ENCODE peak calls at places on chromosomes 2 and 18, in four cellular contexts. M is K562, L is GM12878, J is HepG2. B is an unnamed sample.

GRCh38 chr2:144679942-144680341 is 160.0 kb upstream of the ZEB2 start:
- DNase-seq in M (no peak), L (no peak), J (no peak), B (no peak)

GRCh38 chr2:219344756-219345458 is 12.4 kb upstream of the RESP18 start:
- DNase-seq in M (no peak), L (no peak), J (no peak), B (no peak)

GRCh38 chr18:56510108-56510507 is 128.3 kb downstream of the TXNL1 start:
- DNase-seq in M (no peak), L (no peak), J (no peak), B (no peak)

GRCh38 chr2:53210538-53210937 is 557.1 kb upstream of the CHAC2 start:
- DNase-seq in M (no peak), L (no peak), J (no peak), B (no peak)

GRCh38 chr18:5197032-5197434 is at the start of gene AKAIN1:
- DNase-seq in M (peak), L (no peak), J (peak), B (peak)

GRCh38 chr2:61328707-61329251 is 142.1 kb downstream of the USP34 start:
- DNase-seq in M (no peak), L (no peak), J (no peak), B (peak)

GRCh38 chr18:35143615-35144596 is 96.9 kb upstream of the ZNF397 start:
- DNase-seq in M (peak), L (no peak), J (peak), B (peak)

GRCh38 chr2:86239326-86239725 is 40.1 kb downstream of the MRPL35 start:
- DNase-seq in M (no peak), L (no peak), J (no peak), B (no peak)

GRCh38 chr2:66481100-66481549 is 46.2 kb downstream of the MEIS1 start:
- DNase-seq in M (peak), L (no peak), J (no peak), B (peak)

GRCh38 chr2:128608911-128609880 is 290.5 kb upstream of the HS6ST1 start:
- DNase-seq in M (no peak), L (no peak), J (no peak), B (no peak)

GRCh38 chr18:46096651-46097300 is 1.3 kb downstream of the ATP5F1A start:
- DNase-seq in M (no peak), L (no peak), J (no peak), B (peak)

GRCh38 chr2:204019572-204020501 is 83.3 kb downstream of the ICOS start:
- DNase-seq in M (no peak), L (peak), J (no peak), B (peak)

DNA sequence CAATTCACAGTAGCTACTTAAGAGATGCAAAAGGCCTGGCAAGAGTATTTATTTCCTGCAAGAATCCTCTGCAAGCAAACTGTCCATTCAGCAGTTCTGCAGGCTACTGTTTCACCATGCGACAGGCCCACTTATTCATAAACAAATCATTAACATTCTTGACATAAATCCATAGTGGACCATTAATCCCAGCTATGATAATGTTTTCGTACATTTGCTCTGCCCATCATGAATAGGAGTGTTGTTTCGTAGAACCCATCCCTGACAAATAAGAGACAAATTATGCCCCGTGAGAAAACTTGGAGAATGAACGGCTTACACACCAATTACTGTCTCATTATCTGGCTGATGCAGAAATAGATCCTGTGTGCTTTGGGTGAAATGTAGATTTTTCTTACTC is 65.4 kb downstream of the PID1 start:
- DNase-seq in M (no peak), L (no peak), J (no peak), B (no peak)
- TF ChIP-seq POLR2AphosphoS2 in M (no peak), L (no peak), J (no peak), B (no peak)

GRCh38 chr2:151042938-151043337 is 218.7 kb downstream of the RBM43 start:
- DNase-seq in M (no peak), L (no peak), J (no peak), B (no peak)
- TF ChIP-seq EP300 in M (no peak), L (no peak), J (no peak), B (no peak)

GRCh38 chr2:26503238-26503880 is 25.4 kb upstream of the OTOF start:
- DNase-seq in M (peak), L (no peak), J (peak), B (peak)
- H3K4me3 ChIP-seq in M (peak), L (peak), J (peak), B (peak)

GRCh38 chr2:216341151-216341550 is 31.1 kb downstream of the MARCHF4 start:
- DNase-seq in M (no peak), L (no peak), J (no peak), B (no peak)

GRCh38 chr2:216339456-216340279 is 32.6 kb downstream of the MARCHF4 start:
- DNase-seq in M (no peak), L (no peak), J (no peak), B (no peak)

GRCh38 chr2:216340280-216340631 is 32.0 kb downstream of the MARCHF4 start:
- DNase-seq in M (no peak), L (no peak), J (no peak), B (no peak)

GRCh38 chr2:216335252-216335651 is 37.0 kb downstream of the MARCHF4 start:
- DNase-seq in M (no peak), L (no peak), J (no peak), B (no peak)
- TF ChIP-seq POLR2AphosphoS2 in M (no peak), L (no peak), J (no peak), B (no peak)

DNA sequence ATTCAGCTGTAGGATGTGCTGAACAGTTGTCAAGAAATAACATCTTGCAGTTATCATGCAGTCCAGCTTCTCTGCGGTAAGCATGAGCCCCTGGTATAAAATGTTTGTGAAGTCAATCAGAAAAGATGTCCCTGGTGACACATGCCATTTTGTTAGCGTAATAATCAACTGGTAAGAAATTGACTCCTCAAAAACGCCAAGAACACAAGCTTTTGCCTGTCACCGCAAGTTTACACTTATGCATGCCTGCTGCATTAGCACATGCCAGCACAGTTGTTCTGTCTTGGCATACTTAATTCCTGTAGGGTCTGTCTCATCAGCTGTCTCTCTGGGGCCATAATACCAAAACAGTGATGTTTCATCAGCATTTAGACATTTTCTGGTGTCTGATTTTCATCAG is 524.8 kb upstream of the DSEL start:
- DNase-seq in M (no peak), L (no peak), J (no peak), B (no peak)
- TF ChIP-seq EP300 in M (no peak), L (no peak), J (no peak), B (no peak)

GRCh38 chr18:24262097-24262496 is 123.2 kb downstream of the CABYR start:
- DNase-seq in M (no peak), L (no peak), J (no peak), B (no peak)
- H3K4me3 ChIP-seq in M (no peak), L (no peak), J (no peak), B (no peak)

DNA sequence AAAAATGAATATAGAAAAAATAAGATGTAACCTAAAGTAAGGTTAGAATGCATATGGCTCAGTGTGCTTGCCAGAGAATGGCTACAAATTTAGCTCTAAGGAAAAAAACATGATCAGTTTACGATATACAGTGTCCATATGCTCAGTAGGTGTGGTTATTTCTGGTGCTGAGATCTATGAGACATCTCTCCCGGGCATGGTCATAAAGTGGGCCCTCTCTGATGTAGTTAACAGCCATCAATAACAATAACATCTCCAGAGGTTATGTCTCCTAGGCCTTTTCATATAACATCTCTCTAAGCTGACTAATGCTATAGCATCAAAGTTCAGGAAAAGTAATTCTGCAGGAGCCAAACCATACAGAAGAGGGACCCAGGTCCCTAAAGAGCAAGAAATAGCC is 56.3 kb upstream of the UBE2E3 start:
- DNase-seq in M (no peak), L (no peak), J (no peak), B (no peak)
- TF ChIP-seq POLR2AphosphoS2 in M (no peak), L (no peak), J (no peak), B (no peak)

GRCh38 chr2:62363166-62363565 is 142.8 kb downstream of the TMEM17 start:
- DNase-seq in M (no peak), L (peak), J (no peak), B (no peak)

GRCh38 chr2:62362561-62362960 is 143.4 kb downstream of the TMEM17 start:
- DNase-seq in M (no peak), L (no peak), J (no peak), B (no peak)

GRCh38 chr2:62364786-62365185 is 141.2 kb downstream of the TMEM17 start:
- DNase-seq in M (no peak), L (no peak), J (no peak), B (no peak)

DNA sequence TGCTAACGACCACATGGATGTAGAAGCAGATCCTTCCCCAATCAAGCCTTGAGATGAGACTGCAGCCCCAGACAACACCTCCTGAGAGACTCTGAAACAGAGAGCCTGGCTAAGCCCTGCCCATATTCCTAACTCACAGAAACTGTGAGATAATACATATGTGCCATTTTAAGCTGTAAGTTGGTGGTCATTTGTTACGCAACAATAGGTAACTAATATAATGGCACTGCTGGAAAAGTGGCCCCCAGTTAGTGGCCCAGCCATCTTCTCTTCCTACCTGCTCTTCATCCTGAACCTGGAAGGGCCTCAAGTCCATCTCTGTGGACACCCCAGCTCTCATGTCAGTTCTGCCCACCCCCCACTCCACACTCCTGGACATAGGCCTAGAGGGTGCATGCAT is 144.0 kb downstream of the TMEM17 start:
- DNase-seq in M (no peak), L (no peak), J (no peak), B (no peak)
- TF ChIP-seq EP300 in M (no peak), L (no peak), J (no peak), B (no peak)